ENCODE peak calls at places on chromosomes 6 and 20, in ten cellular contexts. One of them, this sample, is unnamed. For H3K4me1, the result is how much of the 10 kb centered on the place peaks cover.

GRCh38 chr6:150297327-150298028 is 71.3 kb upstream of the IYD start:
- DNase-seq in spleen: no peak
- DNase-seq in body of pancreas: no peak
- DNase-seq in ovary: no peak
- DNase-seq in suprapubic skin: no peak
- DNase-seq in heart left ventricle: peak
- DNase-seq in K562: peak
- DNase-seq in transverse colon: peak
- DNase-seq in thyroid gland: peak
- DNase-seq in Peyer's patch: no peak
- DNase-seq in this sample: no peak

GRCh38 chr6:37130704-37131103 is 39.2 kb upstream of the PIM1 start:
- DNase-seq in spleen: peak
- DNase-seq in body of pancreas: no peak
- DNase-seq in ovary: no peak
- DNase-seq in suprapubic skin: no peak
- DNase-seq in heart left ventricle: peak
- DNase-seq in K562: no peak
- DNase-seq in transverse colon: peak
- DNase-seq in thyroid gland: peak
- DNase-seq in Peyer's patch: no peak
- DNase-seq in this sample: no peak

GRCh38 chr20:52048365-52048764 is 143.2 kb downstream of the ZFP64 start:
- DNase-seq in spleen: no peak
- DNase-seq in body of pancreas: no peak
- DNase-seq in ovary: no peak
- DNase-seq in suprapubic skin: no peak
- DNase-seq in heart left ventricle: no peak
- DNase-seq in K562: no peak
- DNase-seq in transverse colon: no peak
- DNase-seq in thyroid gland: no peak
- DNase-seq in Peyer's patch: no peak
- DNase-seq in this sample: no peak

GRCh38 chr6:13012977-13013680 is 296.6 kb downstream of the PHACTR1 start:
- DNase-seq in spleen: no peak
- DNase-seq in body of pancreas: peak
- DNase-seq in ovary: peak
- DNase-seq in suprapubic skin: no peak
- DNase-seq in heart left ventricle: peak
- DNase-seq in K562: no peak
- DNase-seq in transverse colon: peak
- DNase-seq in thyroid gland: peak
- DNase-seq in Peyer's patch: no peak
- DNase-seq in this sample: no peak

GRCh38 chr6:28522594-28523557 is 2.8 kb upstream of the GPX5 start:
- DNase-seq in spleen: no peak
- DNase-seq in body of pancreas: no peak
- DNase-seq in ovary: no peak
- DNase-seq in suprapubic skin: no peak
- DNase-seq in heart left ventricle: no peak
- DNase-seq in K562: peak
- DNase-seq in transverse colon: no peak
- DNase-seq in thyroid gland: no peak
- DNase-seq in Peyer's patch: no peak
- DNase-seq in this sample: no peak

GRCh38 chr6:170290306-170291128 is at the start of gene DLL1:
- DNase-seq in spleen: peak
- DNase-seq in body of pancreas: peak
- DNase-seq in ovary: no peak
- DNase-seq in suprapubic skin: no peak
- DNase-seq in heart left ventricle: peak
- DNase-seq in K562: no peak
- DNase-seq in transverse colon: peak
- DNase-seq in thyroid gland: peak
- DNase-seq in Peyer's patch: peak
- DNase-seq in this sample: no peak

GRCh38 chr6:98041921-98042320 is 758.9 kb upstream of the MMS22L start:
- DNase-seq in spleen: no peak
- DNase-seq in body of pancreas: no peak
- DNase-seq in ovary: no peak
- DNase-seq in suprapubic skin: no peak
- DNase-seq in heart left ventricle: no peak
- DNase-seq in K562: no peak
- DNase-seq in transverse colon: no peak
- DNase-seq in thyroid gland: no peak
- DNase-seq in Peyer's patch: no peak
- DNase-seq in this sample: no peak

GRCh38 chr20:10005885-10006284 is 28.9 kb upstream of the ANKEF1 start:
- DNase-seq in spleen: no peak
- DNase-seq in body of pancreas: peak
- DNase-seq in ovary: no peak
- DNase-seq in suprapubic skin: no peak
- DNase-seq in heart left ventricle: no peak
- DNase-seq in K562: peak
- DNase-seq in transverse colon: no peak
- DNase-seq in thyroid gland: peak
- DNase-seq in Peyer's patch: no peak
- DNase-seq in this sample: no peak

GRCh38 chr6:52162940-52163908 is 23.0 kb upstream of the IL17A start:
- DNase-seq in spleen: no peak
- DNase-seq in body of pancreas: no peak
- DNase-seq in ovary: no peak
- DNase-seq in suprapubic skin: no peak
- DNase-seq in heart left ventricle: no peak
- DNase-seq in K562: no peak
- DNase-seq in transverse colon: no peak
- DNase-seq in thyroid gland: no peak
- DNase-seq in Peyer's patch: no peak
- DNase-seq in this sample: no peak

GRCh38 chr6:110492584-110492983 is 16.2 kb upstream of the SLC22A16 start:
- DNase-seq in spleen: no peak
- DNase-seq in body of pancreas: no peak
- DNase-seq in ovary: no peak
- DNase-seq in suprapubic skin: no peak
- DNase-seq in heart left ventricle: no peak
- DNase-seq in K562: no peak
- DNase-seq in transverse colon: no peak
- DNase-seq in thyroid gland: no peak
- DNase-seq in Peyer's patch: no peak
- DNase-seq in this sample: no peak

GRCh38 chr6:42451146-42451594 is 556 bp downstream of the TRERF1 start:
- DNase-seq in spleen: no peak
- DNase-seq in body of pancreas: no peak
- DNase-seq in ovary: no peak
- DNase-seq in suprapubic skin: no peak
- DNase-seq in heart left ventricle: no peak
- DNase-seq in K562: no peak
- DNase-seq in transverse colon: no peak
- DNase-seq in thyroid gland: no peak
- DNase-seq in Peyer's patch: peak
- DNase-seq in this sample: no peak

GRCh38 chr20:19806806-19807691 is 49.0 kb downstream of the RIN2 start:
- DNase-seq in spleen: no peak
- DNase-seq in body of pancreas: peak
- DNase-seq in ovary: no peak
- DNase-seq in suprapubic skin: no peak
- DNase-seq in heart left ventricle: no peak
- DNase-seq in K562: no peak
- DNase-seq in transverse colon: no peak
- DNase-seq in thyroid gland: peak
- DNase-seq in Peyer's patch: no peak
- DNase-seq in this sample: no peak

GRCh38 chr6:33619166-33619565 is 2.0 kb upstream of the ITPR3 start:
- DNase-seq in spleen: no peak
- DNase-seq in body of pancreas: no peak
- DNase-seq in ovary: no peak
- DNase-seq in suprapubic skin: peak
- DNase-seq in heart left ventricle: no peak
- DNase-seq in K562: peak
- DNase-seq in transverse colon: no peak
- DNase-seq in thyroid gland: no peak
- DNase-seq in Peyer's patch: no peak
- DNase-seq in this sample: no peak
- H3K4me1 ChIP-seq in spleen: under half
- H3K4me1 ChIP-seq in body of pancreas: under half
- H3K4me1 ChIP-seq in ovary: under half
- H3K4me1 ChIP-seq in suprapubic skin: under half
- H3K4me1 ChIP-seq in heart left ventricle: under half
- H3K4me1 ChIP-seq in K562: under half
- H3K4me1 ChIP-seq in transverse colon: under half
- H3K4me1 ChIP-seq in thyroid gland: under half
- H3K4me1 ChIP-seq in Peyer's patch: under half
- H3K4me1 ChIP-seq in this sample: under half

DNA sequence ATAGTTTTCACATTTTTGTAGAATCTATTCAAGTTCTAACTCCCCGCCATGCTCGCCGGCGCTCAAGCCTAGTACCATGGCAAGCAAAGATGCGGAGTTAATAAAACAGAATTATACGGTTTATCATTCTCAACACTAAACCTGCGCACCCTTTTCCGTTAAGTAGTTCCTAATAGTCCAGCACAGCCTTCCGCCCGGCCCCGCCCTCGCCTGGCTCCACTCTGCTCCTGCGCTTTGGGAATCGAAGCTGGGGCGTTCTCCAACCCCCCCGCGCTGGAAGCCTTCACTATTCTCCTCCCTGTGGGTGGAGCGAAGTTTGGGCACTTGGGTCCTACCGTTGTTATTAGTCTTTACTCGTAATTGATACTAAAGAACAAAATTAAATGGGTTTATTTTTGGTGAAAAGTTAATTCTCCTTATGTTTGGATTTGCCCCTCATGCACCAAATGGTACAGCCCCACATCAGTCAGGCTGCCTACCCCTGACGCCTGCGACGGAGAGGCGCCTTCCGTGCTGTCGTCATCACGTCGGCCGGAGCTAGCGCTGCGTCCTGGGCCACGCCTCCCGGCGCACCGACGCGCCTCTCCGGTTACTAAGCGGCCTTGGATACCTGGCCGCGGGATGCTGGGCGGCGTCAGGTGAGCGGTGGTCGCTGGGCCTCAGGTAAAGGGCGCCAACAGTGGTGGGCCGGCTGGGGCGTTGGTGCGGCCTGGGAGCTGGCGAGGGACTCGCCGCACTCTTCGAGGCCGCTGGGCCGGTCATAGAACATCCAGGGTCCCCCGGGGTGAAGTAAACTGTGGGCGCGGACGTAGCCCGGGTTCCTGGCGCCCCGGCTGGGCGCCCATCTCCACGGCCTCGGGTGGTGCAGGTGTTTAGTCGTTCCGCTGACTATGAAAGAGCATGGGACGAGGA is at the start of gene IFT52:
- DNase-seq in spleen: peak
- DNase-seq in body of pancreas: peak
- DNase-seq in ovary: peak
- DNase-seq in suprapubic skin: peak
- DNase-seq in heart left ventricle: peak
- DNase-seq in K562: peak
- DNase-seq in transverse colon: peak
- DNase-seq in thyroid gland: peak
- DNase-seq in Peyer's patch: peak
- DNase-seq in this sample: peak
- TF ChIP-seq POLR2A in spleen: no peak
- TF ChIP-seq POLR2A in body of pancreas: peak
- TF ChIP-seq POLR2A in ovary: peak
- TF ChIP-seq POLR2A in suprapubic skin: no peak
- TF ChIP-seq POLR2A in heart left ventricle: no peak
- TF ChIP-seq POLR2A in K562: no peak
- TF ChIP-seq POLR2A in transverse colon: peak
- TF ChIP-seq POLR2A in thyroid gland: peak
- TF ChIP-seq POLR2A in Peyer's patch: peak
- TF ChIP-seq POLR2A in this sample: no peak

GRCh38 chr6:30836431-30836866 is 47.9 kb upstream of the DDR1 start:
- DNase-seq in spleen: no peak
- DNase-seq in body of pancreas: peak
- DNase-seq in ovary: peak
- DNase-seq in suprapubic skin: no peak
- DNase-seq in heart left ventricle: peak
- DNase-seq in K562: no peak
- DNase-seq in transverse colon: no peak
- DNase-seq in thyroid gland: peak
- DNase-seq in Peyer's patch: no peak
- DNase-seq in this sample: no peak
- H3K4me1 ChIP-seq in spleen: under half
- H3K4me1 ChIP-seq in body of pancreas: under half
- H3K4me1 ChIP-seq in ovary: under half
- H3K4me1 ChIP-seq in suprapubic skin: under half
- H3K4me1 ChIP-seq in heart left ventricle: under half
- H3K4me1 ChIP-seq in K562: under half
- H3K4me1 ChIP-seq in transverse colon: under half
- H3K4me1 ChIP-seq in thyroid gland: under half
- H3K4me1 ChIP-seq in Peyer's patch: under half
- H3K4me1 ChIP-seq in this sample: under half

GRCh38 chr20:35023624-35024023 is 68.0 kb downstream of the MYH7B start:
- DNase-seq in spleen: no peak
- DNase-seq in body of pancreas: no peak
- DNase-seq in ovary: no peak
- DNase-seq in suprapubic skin: no peak
- DNase-seq in heart left ventricle: no peak
- DNase-seq in K562: no peak
- DNase-seq in transverse colon: no peak
- DNase-seq in thyroid gland: no peak
- DNase-seq in Peyer's patch: no peak
- DNase-seq in this sample: no peak

GRCh38 chr20:35018578-35019371 is 63.1 kb downstream of the MYH7B start:
- DNase-seq in spleen: no peak
- DNase-seq in body of pancreas: no peak
- DNase-seq in ovary: peak
- DNase-seq in suprapubic skin: no peak
- DNase-seq in heart left ventricle: no peak
- DNase-seq in K562: no peak
- DNase-seq in transverse colon: no peak
- DNase-seq in thyroid gland: no peak
- DNase-seq in Peyer's patch: no peak
- DNase-seq in this sample: no peak

GRCh38 chr20:35020108-35021031 is 64.7 kb downstream of the MYH7B start:
- DNase-seq in spleen: no peak
- DNase-seq in body of pancreas: peak
- DNase-seq in ovary: no peak
- DNase-seq in suprapubic skin: no peak
- DNase-seq in heart left ventricle: no peak
- DNase-seq in K562: no peak
- DNase-seq in transverse colon: no peak
- DNase-seq in thyroid gland: no peak
- DNase-seq in Peyer's patch: no peak
- DNase-seq in this sample: no peak

GRCh38 chr20:35021831-35022230 is 66.2 kb downstream of the MYH7B start:
- DNase-seq in spleen: no peak
- DNase-seq in body of pancreas: no peak
- DNase-seq in ovary: no peak
- DNase-seq in suprapubic skin: no peak
- DNase-seq in heart left ventricle: no peak
- DNase-seq in K562: no peak
- DNase-seq in transverse colon: no peak
- DNase-seq in thyroid gland: no peak
- DNase-seq in Peyer's patch: no peak
- DNase-seq in this sample: no peak

DNA sequence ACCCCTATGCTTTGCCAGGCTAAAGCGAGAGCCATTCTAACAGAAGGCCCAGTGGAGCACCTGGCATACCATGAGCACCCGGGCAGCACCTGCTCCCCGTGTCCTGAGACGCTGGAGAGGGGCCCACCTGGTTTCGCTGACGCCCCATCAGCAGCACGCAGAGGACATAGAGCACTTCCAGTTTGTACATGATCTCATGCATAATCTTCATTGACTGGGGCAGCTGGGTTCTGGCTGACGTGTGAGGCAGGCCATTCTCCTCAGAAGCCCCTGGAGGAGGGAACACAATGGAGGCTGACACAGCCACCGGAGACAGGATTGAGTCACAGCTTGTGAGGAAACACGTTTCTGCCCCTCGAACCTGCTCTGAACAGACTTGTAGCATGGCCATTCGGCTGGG is 65.4 kb downstream of the MYH7B start:
- DNase-seq in spleen: no peak
- DNase-seq in body of pancreas: no peak
- DNase-seq in ovary: no peak
- DNase-seq in suprapubic skin: no peak
- DNase-seq in heart left ventricle: no peak
- DNase-seq in K562: no peak
- DNase-seq in transverse colon: no peak
- DNase-seq in thyroid gland: no peak
- DNase-seq in Peyer's patch: no peak
- DNase-seq in this sample: no peak
- TF ChIP-seq POLR2A in spleen: no peak
- TF ChIP-seq POLR2A in body of pancreas: no peak
- TF ChIP-seq POLR2A in ovary: no peak
- TF ChIP-seq POLR2A in suprapubic skin: no peak
- TF ChIP-seq POLR2A in heart left ventricle: no peak
- TF ChIP-seq POLR2A in K562: no peak
- TF ChIP-seq POLR2A in transverse colon: no peak
- TF ChIP-seq POLR2A in thyroid gland: no peak
- TF ChIP-seq POLR2A in Peyer's patch: no peak
- TF ChIP-seq POLR2A in this sample: no peak

This sample was measured in esophagus squamous epithelium.